ENCODE peak calls at places on chromosomes 11 and 22, in eight cellular contexts. One of them, this sample, is unnamed.

GRCh38 chr11:78341841-78342240 is 75.8 kb downstream of the GAB2 start:
- DNase-seq in AG09309: no peak
- DNase-seq in heart right ventricle: no peak
- DNase-seq in anterior cingulate cortex: peak
- DNase-seq in foreskin fibroblast: no peak
- DNase-seq in stimulated activated naive CD8-positive, alpha-beta T cell treated with anti-CD3 and anti-CD28 coated beads, Interleukin-15, Interleukin-2, amounts not matched to agents 100 U/mL and 50 U/mL, for 24 hours: no peak
- DNase-seq in AG20443: no peak
- DNase-seq in mammary epithelial cell: no peak
- DNase-seq in this sample: no peak

GRCh38 chr11:46508360-46508759 is 85.5 kb downstream of the AMBRA1 start:
- DNase-seq in stimulated activated naive CD8-positive, alpha-beta T cell treated with anti-CD3 and anti-CD28 coated beads, Interleukin-15, Interleukin-2, amounts not matched to agents 100 U/mL and 50 U/mL, for 24 hours: no peak
- DNase-seq in AG09309: no peak
- DNase-seq in AG20443: no peak
- DNase-seq in foreskin fibroblast: no peak
- DNase-seq in mammary epithelial cell: no peak
- DNase-seq in anterior cingulate cortex: no peak
- DNase-seq in heart right ventricle: no peak
- DNase-seq in this sample: no peak

GRCh38 chr11:46112961-46113617 is 8.2 kb downstream of the PHF21A start:
- DNase-seq in AG20443: peak
- DNase-seq in anterior cingulate cortex: peak
- DNase-seq in stimulated activated naive CD8-positive, alpha-beta T cell treated with anti-CD3 and anti-CD28 coated beads, Interleukin-15, Interleukin-2, amounts not matched to agents 100 U/mL and 50 U/mL, for 24 hours: no peak
- DNase-seq in heart right ventricle: no peak
- DNase-seq in mammary epithelial cell: peak
- DNase-seq in foreskin fibroblast: peak
- DNase-seq in AG09309: no peak
- DNase-seq in this sample: no peak

GRCh38 chr11:119346605-119347004 is at the start of gene MFRP:
- DNase-seq in foreskin fibroblast: no peak
- DNase-seq in mammary epithelial cell: no peak
- DNase-seq in heart right ventricle: no peak
- DNase-seq in AG09309: no peak
- DNase-seq in AG20443: no peak
- DNase-seq in anterior cingulate cortex: no peak
- DNase-seq in stimulated activated naive CD8-positive, alpha-beta T cell treated with anti-CD3 and anti-CD28 coated beads, Interleukin-15, Interleukin-2, amounts not matched to agents 100 U/mL and 50 U/mL, for 24 hours: no peak
- DNase-seq in this sample: no peak

GRCh38 chr11:122808494-122808893 is 29.8 kb upstream of the CRTAM start:
- DNase-seq in AG20443: peak
- DNase-seq in AG09309: no peak
- DNase-seq in stimulated activated naive CD8-positive, alpha-beta T cell treated with anti-CD3 and anti-CD28 coated beads, Interleukin-15, Interleukin-2, amounts not matched to agents 100 U/mL and 50 U/mL, for 24 hours: peak
- DNase-seq in foreskin fibroblast: peak
- DNase-seq in mammary epithelial cell: peak
- DNase-seq in anterior cingulate cortex: no peak
- DNase-seq in heart right ventricle: no peak
- DNase-seq in this sample: no peak

GRCh38 chr11:104609297-104609696 is 289.0 kb downstream of the CASP12 start:
- DNase-seq in stimulated activated naive CD8-positive, alpha-beta T cell treated with anti-CD3 and anti-CD28 coated beads, Interleukin-15, Interleukin-2, amounts not matched to agents 100 U/mL and 50 U/mL, for 24 hours: peak
- DNase-seq in AG09309: peak
- DNase-seq in heart right ventricle: no peak
- DNase-seq in mammary epithelial cell: peak
- DNase-seq in anterior cingulate cortex: peak
- DNase-seq in foreskin fibroblast: peak
- DNase-seq in AG20443: peak
- DNase-seq in this sample: no peak

GRCh38 chr11:3169235-3169951 is 4.3 kb upstream of the OSBPL5 start:
- DNase-seq in foreskin fibroblast: peak
- DNase-seq in anterior cingulate cortex: no peak
- DNase-seq in heart right ventricle: peak
- DNase-seq in stimulated activated naive CD8-positive, alpha-beta T cell treated with anti-CD3 and anti-CD28 coated beads, Interleukin-15, Interleukin-2, amounts not matched to agents 100 U/mL and 50 U/mL, for 24 hours: peak
- DNase-seq in AG09309: no peak
- DNase-seq in AG20443: peak
- DNase-seq in mammary epithelial cell: peak
- DNase-seq in this sample: no peak

GRCh38 chr22:38755155-38755910 is 465 bp downstream of the SUN2 start:
- DNase-seq in mammary epithelial cell: peak
- DNase-seq in anterior cingulate cortex: peak
- DNase-seq in heart right ventricle: peak
- DNase-seq in foreskin fibroblast: peak
- DNase-seq in AG20443: peak
- DNase-seq in AG09309: no peak
- DNase-seq in stimulated activated naive CD8-positive, alpha-beta T cell treated with anti-CD3 and anti-CD28 coated beads, Interleukin-15, Interleukin-2, amounts not matched to agents 100 U/mL and 50 U/mL, for 24 hours: peak
- DNase-seq in this sample: peak

GRCh38 chr11:83971063-83971462 is 684.9 kb upstream of the CCDC90B start:
- DNase-seq in stimulated activated naive CD8-positive, alpha-beta T cell treated with anti-CD3 and anti-CD28 coated beads, Interleukin-15, Interleukin-2, amounts not matched to agents 100 U/mL and 50 U/mL, for 24 hours: no peak
- DNase-seq in anterior cingulate cortex: peak
- DNase-seq in heart right ventricle: no peak
- DNase-seq in AG20443: no peak
- DNase-seq in mammary epithelial cell: peak
- DNase-seq in foreskin fibroblast: no peak
- DNase-seq in AG09309: no peak
- DNase-seq in this sample: peak

GRCh38 chr22:37273126-37273845 is 9.0 kb upstream of the CYTH4 start:
- DNase-seq in AG20443: peak
- DNase-seq in mammary epithelial cell: peak
- DNase-seq in foreskin fibroblast: peak
- DNase-seq in AG09309: no peak
- DNase-seq in stimulated activated naive CD8-positive, alpha-beta T cell treated with anti-CD3 and anti-CD28 coated beads, Interleukin-15, Interleukin-2, amounts not matched to agents 100 U/mL and 50 U/mL, for 24 hours: peak
- DNase-seq in anterior cingulate cortex: no peak
- DNase-seq in heart right ventricle: no peak
- DNase-seq in this sample: no peak

GRCh38 chr11:109291553-109291952 is 130.4 kb upstream of the C11orf87 start:
- DNase-seq in mammary epithelial cell: peak
- DNase-seq in AG09309: no peak
- DNase-seq in heart right ventricle: no peak
- DNase-seq in foreskin fibroblast: no peak
- DNase-seq in AG20443: no peak
- DNase-seq in anterior cingulate cortex: no peak
- DNase-seq in stimulated activated naive CD8-positive, alpha-beta T cell treated with anti-CD3 and anti-CD28 coated beads, Interleukin-15, Interleukin-2, amounts not matched to agents 100 U/mL and 50 U/mL, for 24 hours: no peak
- DNase-seq in this sample: no peak

GRCh38 chr11:13718394-13718793 is 49.9 kb downstream of the FAR1 start:
- DNase-seq in stimulated activated naive CD8-positive, alpha-beta T cell treated with anti-CD3 and anti-CD28 coated beads, Interleukin-15, Interleukin-2, amounts not matched to agents 100 U/mL and 50 U/mL, for 24 hours: no peak
- DNase-seq in mammary epithelial cell: no peak
- DNase-seq in AG20443: no peak
- DNase-seq in AG09309: no peak
- DNase-seq in foreskin fibroblast: no peak
- DNase-seq in heart right ventricle: no peak
- DNase-seq in anterior cingulate cortex: no peak
- DNase-seq in this sample: no peak

GRCh38 chr11:13042873-13043338 is 33.8 kb downstream of the RASSF10 start:
- DNase-seq in AG20443: no peak
- DNase-seq in foreskin fibroblast: no peak
- DNase-seq in AG09309: no peak
- DNase-seq in anterior cingulate cortex: no peak
- DNase-seq in stimulated activated naive CD8-positive, alpha-beta T cell treated with anti-CD3 and anti-CD28 coated beads, Interleukin-15, Interleukin-2, amounts not matched to agents 100 U/mL and 50 U/mL, for 24 hours: no peak
- DNase-seq in mammary epithelial cell: no peak
- DNase-seq in heart right ventricle: no peak
- DNase-seq in this sample: no peak

GRCh38 chr22:50102946-50103345 is 13.1 kb downstream of the MOV10L1 start:
- DNase-seq in AG20443: no peak
- DNase-seq in heart right ventricle: no peak
- DNase-seq in anterior cingulate cortex: no peak
- DNase-seq in foreskin fibroblast: no peak
- DNase-seq in stimulated activated naive CD8-positive, alpha-beta T cell treated with anti-CD3 and anti-CD28 coated beads, Interleukin-15, Interleukin-2, amounts not matched to agents 100 U/mL and 50 U/mL, for 24 hours: no peak
- DNase-seq in mammary epithelial cell: peak
- DNase-seq in AG09309: no peak
- DNase-seq in this sample: no peak

GRCh38 chr22:44313385-44314006 is 745 bp upstream of the SHISAL1 start:
- DNase-seq in stimulated activated naive CD8-positive, alpha-beta T cell treated with anti-CD3 and anti-CD28 coated beads, Interleukin-15, Interleukin-2, amounts not matched to agents 100 U/mL and 50 U/mL, for 24 hours: no peak
- DNase-seq in foreskin fibroblast: no peak
- DNase-seq in heart right ventricle: no peak
- DNase-seq in mammary epithelial cell: no peak
- DNase-seq in anterior cingulate cortex: no peak
- DNase-seq in AG20443: no peak
- DNase-seq in AG09309: no peak
- DNase-seq in this sample: no peak

GRCh38 chr22:29308791-29309262 is 2.4 kb downstream of the GAS2L1 start:
- DNase-seq in AG09309: peak
- DNase-seq in stimulated activated naive CD8-positive, alpha-beta T cell treated with anti-CD3 and anti-CD28 coated beads, Interleukin-15, Interleukin-2, amounts not matched to agents 100 U/mL and 50 U/mL, for 24 hours: peak
- DNase-seq in heart right ventricle: no peak
- DNase-seq in mammary epithelial cell: peak
- DNase-seq in AG20443: peak
- DNase-seq in foreskin fibroblast: peak
- DNase-seq in anterior cingulate cortex: no peak
- DNase-seq in this sample: no peak

GRCh38 chr11:27701262-27702105 is 1.2 kb upstream of the BDNF start:
- DNase-seq in foreskin fibroblast: peak
- DNase-seq in anterior cingulate cortex: no peak
- DNase-seq in heart right ventricle: peak
- DNase-seq in AG20443: peak
- DNase-seq in AG09309: peak
- DNase-seq in mammary epithelial cell: no peak
- DNase-seq in stimulated activated naive CD8-positive, alpha-beta T cell treated with anti-CD3 and anti-CD28 coated beads, Interleukin-15, Interleukin-2, amounts not matched to agents 100 U/mL and 50 U/mL, for 24 hours: no peak
- DNase-seq in this sample: peak

This sample was measured in posterior cingulate gyrus.